ENCODE peak calls at places on chromosomes 5 and 9, in four cellular contexts. Z, K, V and O are unnamed samples.

GRCh38 chr5:55231476-55232193 is 1.8 kb downstream of the CCNO start:
- DNase-seq in Z (peak; percentile 24), K (no peak), V (no peak), O (peak; percentile 69)

GRCh38 chr9:132472199-132472598 is 62.2 kb downstream of the CFAP77 start:
- DNase-seq in K (no peak), Z (no peak), V (no peak), O (no peak)

GRCh38 chr9:112158629-112159228 is 16.4 kb downstream of the SUSD1 start:
- DNase-seq in Z (no peak), K (no peak), V (no peak), O (no peak)

GRCh38 chr9:85258823-85259370 is 482.9 kb downstream of the AGTPBP1 start:
- DNase-seq in Z (peak; percentile 75), K (peak; percentile 8), V (peak; percentile 39), O (peak; percentile 69)

GRCh38 chr9:82934949-82935348 is 128.0 kb downstream of the RASEF start:
- DNase-seq in K (no peak), V (peak; percentile 83), Z (no peak), O (no peak)

GRCh38 chr5:103526164-103526915 is 36.2 kb downstream of the NUDT12 start:
- DNase-seq in K (no peak), Z (no peak), V (no peak), O (no peak)

GRCh38 chr5:174329738-174330137 is 284.2 kb downstream of the NSG2 start:
- DNase-seq in K (no peak), Z (no peak), V (no peak), O (peak; percentile 85)

GRCh38 chr5:135458356-135458755 is 6.2 kb upstream of the TIFAB start:
- DNase-seq in V (no peak), Z (no peak), K (no peak), O (no peak)

GRCh38 chr5:1330146-1330846 is 14.6 kb downstream of the CLPTM1L start:
- DNase-seq in K (no peak), Z (no peak), V (no peak), O (no peak)

GRCh38 chr9:110142868-110143866 is 64.8 kb downstream of the C9orf152 start:
- DNase-seq in V (no peak), Z (peak; percentile 21), K (no peak), O (peak; percentile 37)

GRCh38 chr9:2024888-2025781 is 10.0 kb downstream of the SMARCA2 start:
- DNase-seq in K (no peak), Z (no peak), V (no peak), O (no peak)

GRCh38 chr5:117803533-117803932 is 1184.8 kb downstream of the DTWD2 start:
- DNase-seq in Z (no peak), K (no peak), V (no peak), O (no peak)

GRCh38 chr9:136122425-136123383 is 4.0 kb upstream of the TMEM250 start:
- DNase-seq in Z (peak; percentile 84), V (peak; percentile 32), K (peak; percentile 76), O (peak; percentile 93)

DNA sequence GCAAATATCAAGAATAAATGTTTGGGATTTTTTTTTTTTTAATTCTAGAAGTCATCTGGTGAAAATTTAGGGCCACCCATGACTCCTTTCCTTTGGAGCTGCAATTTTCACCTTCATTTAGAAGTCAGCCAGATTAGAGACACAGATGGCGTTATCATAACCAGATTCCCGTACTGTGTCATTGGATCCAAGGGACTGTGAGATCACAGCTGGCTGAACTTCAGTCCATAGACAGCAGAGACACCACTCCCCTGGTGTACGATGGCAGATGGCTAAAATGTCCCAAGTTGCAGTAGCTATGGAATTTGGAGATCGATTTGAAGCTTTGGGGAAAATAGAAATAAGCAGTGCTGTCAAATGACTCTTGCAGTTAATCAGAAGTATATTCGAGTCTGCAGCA is 216.3 kb downstream of the RFK start:
- DNase-seq in V (no peak), Z (no peak), K (no peak), O (no peak)
- TF ChIP-seq FOXJ3 in V (no peak), Z (no peak), K (no peak), O (no peak)

GRCh38 chr9:130741831-130742449 is 48.4 kb downstream of the EXOSC2 start:
- DNase-seq in V (no peak), K (peak; percentile 58), Z (no peak), O (no peak)
- TF ChIP-seq FOXJ3 in V (no peak), K (no peak), Z (no peak), O (no peak)

GRCh38 chr5:122774861-122775712 is at the start of gene SNX2:
- DNase-seq in K (peak; percentile 93), Z (peak; percentile 92), V (peak; percentile 76), O (peak; percentile 96)
- TF ChIP-seq FOXJ3 in K (no peak), Z (no peak), V (no peak), O (no peak)

DNA sequence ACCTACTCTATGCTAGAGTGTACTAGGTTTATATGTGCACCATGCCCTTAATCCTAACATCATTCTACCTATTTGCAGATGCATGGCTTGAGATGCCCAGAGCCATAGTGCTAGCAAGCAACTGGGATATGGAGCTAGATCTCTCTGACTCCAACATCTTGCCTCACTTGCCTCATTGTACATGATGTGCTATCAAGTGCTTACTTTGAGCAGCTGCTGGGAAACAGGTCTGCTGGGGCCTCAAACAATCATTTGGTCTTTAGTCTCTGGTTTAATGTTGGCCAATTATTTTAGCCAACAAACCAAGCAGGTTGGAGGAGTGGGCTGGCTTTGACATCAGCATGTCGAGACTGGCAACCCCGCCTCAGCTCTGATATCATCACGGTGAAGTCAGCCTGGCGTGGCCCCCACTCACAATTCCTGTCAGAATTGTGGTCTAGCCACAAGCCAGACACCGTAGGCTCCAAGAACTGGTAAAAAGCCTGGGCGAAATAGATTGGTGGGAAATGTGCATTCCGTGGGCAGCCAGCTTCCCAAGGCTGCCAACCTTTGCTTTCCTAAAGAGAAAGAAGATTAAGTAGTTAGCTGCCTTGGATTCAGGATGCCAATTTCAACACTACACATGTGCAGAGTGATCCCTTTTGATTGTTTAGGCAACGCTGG is 21.1 kb upstream of the GAS1 start:
- DNase-seq in V (no peak), Z (no peak), K (no peak), O (no peak)
- TF ChIP-seq FOXJ3 in V (no peak), Z (no peak), K (no peak), O (no peak)